ENCODE peak calls at places on chromosomes 12 and 14, in six cellular contexts. P is PC-3, R is MM.1S, A is HCT116, Y is GM23248, S is SK-N-SH. B is an unnamed sample.

GRCh38 chr12:30599631-30600030 is 96.0 kb downstream of the IPO8 start:
- DNase-seq in P (peak; percentile 22), R (no peak), A (no peak), Y (no peak), S (no peak), B (no peak)

GRCh38 chr14:106831322-106831720 is 1304.9 kb downstream of the TMEM121 start:
- DNase-seq in P (no peak), R (peak; percentile 93), A (no peak), Y (no peak), S (peak; percentile 28), B (no peak)

GRCh38 chr14:54603362-54603761 is 36.4 kb downstream of the SAMD4A start:
- DNase-seq in P (peak; percentile 86), R (no peak), A (no peak), Y (peak; percentile 79), S (no peak), B (no peak)

GRCh38 chr14:97185186-97185585 is 388.0 kb downstream of the VRK1 start:
- DNase-seq in P (peak; percentile 37), R (no peak), A (no peak), Y (no peak), S (no peak), B (peak; percentile 48)

GRCh38 chr14:23141706-23142467 is 22.8 kb upstream of the CEBPE start:
- DNase-seq in P (peak; percentile 38), R (no peak), A (no peak), Y (peak; percentile 90), S (peak; percentile 39), B (no peak)

GRCh38 chr14:43754838-43755237 is 752.2 kb downstream of the FSCB start:
- DNase-seq in P (no peak), R (no peak), A (no peak), Y (no peak), S (no peak), B (peak; percentile 34)

GRCh38 chr14:102779574-102780315 is 2.5 kb downstream of the TRAF3 start:
- DNase-seq in P (no peak), R (no peak), A (no peak), Y (no peak), S (no peak), B (no peak)

GRCh38 chr14:74251546-74252030 is 12.3 kb downstream of the VSX2 start:
- DNase-seq in P (peak; percentile 72), R (peak; percentile 62), A (peak; percentile 60), Y (peak; percentile 86), S (peak; percentile 79), B (peak; percentile 86)

GRCh38 chr12:132049442-132049841 is 94.7 kb downstream of the DDX51 start:
- DNase-seq in P (no peak), R (no peak), A (no peak), Y (no peak), S (no peak), B (no peak)

GRCh38 chr12:79997115-79997805 is 62.4 kb upstream of the PPP1R12A start:
- DNase-seq in P (no peak), R (peak; percentile 48), A (no peak), Y (peak; percentile 45), S (no peak), B (no peak)

GRCh38 chr14:35386673-35387125 is 17.9 kb downstream of the NFKBIA start:
- DNase-seq in P (no peak), R (no peak), A (no peak), Y (no peak), S (no peak), B (peak; percentile 57)

GRCh38 chr12:53485955-53486729 is 13.1 kb downstream of the MAP3K12 start:
- DNase-seq in P (no peak), R (no peak), A (no peak), Y (no peak), S (no peak), B (no peak)

GRCh38 chr14:68561531-68562007 is 231.3 kb downstream of the ZFP36L1 start:
- DNase-seq in P (no peak), R (no peak), A (no peak), Y (peak; percentile 34), S (no peak), B (no peak)

GRCh38 chr12:69897744-69898143 is 72.7 kb downstream of the MYRFL start:
- DNase-seq in P (peak; percentile 64), R (peak; percentile 71), A (no peak), Y (peak; percentile 86), S (no peak), B (no peak)

DNA sequence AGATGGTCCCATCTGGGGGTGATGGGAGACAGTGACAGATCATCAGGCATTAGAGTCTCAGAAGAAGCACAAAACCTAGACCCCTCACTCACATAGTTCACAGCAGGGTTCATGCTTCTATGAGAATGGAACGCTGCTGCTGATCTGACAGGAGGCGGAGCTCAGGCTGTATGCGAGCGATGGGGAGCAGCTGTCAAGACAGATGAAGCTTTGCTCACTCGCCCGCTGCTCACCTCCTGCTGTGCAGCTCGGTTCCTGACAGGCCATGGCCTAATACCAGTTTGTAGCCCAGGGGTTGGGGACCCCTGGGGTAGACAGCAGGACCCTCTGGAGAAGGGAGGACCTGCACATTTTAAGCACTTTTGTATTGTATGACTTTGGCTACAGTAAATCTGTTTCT is 111.2 kb downstream of the LGMN start:
- DNase-seq in P (no peak), R (no peak), A (no peak), Y (no peak), S (no peak), B (peak; percentile 81)
- TF ChIP-seq EZH2phosphoT487 in P (no peak), R (no peak), A (no peak), Y (no peak), S (no peak), B (no peak)

GRCh38 chr12:65427646-65428045 is 149.2 kb downstream of the MSRB3 start:
- DNase-seq in P (no peak), R (no peak), A (no peak), Y (no peak), S (no peak), B (no peak)

GRCh38 chr12:65434737-65435136 is 156.3 kb downstream of the MSRB3 start:
- DNase-seq in P (no peak), R (no peak), A (no peak), Y (peak; percentile 35), S (no peak), B (no peak)

GRCh38 chr12:65432606-65433005 is 154.1 kb downstream of the MSRB3 start:
- DNase-seq in P (peak; percentile 26), R (no peak), A (no peak), Y (no peak), S (no peak), B (no peak)

DNA sequence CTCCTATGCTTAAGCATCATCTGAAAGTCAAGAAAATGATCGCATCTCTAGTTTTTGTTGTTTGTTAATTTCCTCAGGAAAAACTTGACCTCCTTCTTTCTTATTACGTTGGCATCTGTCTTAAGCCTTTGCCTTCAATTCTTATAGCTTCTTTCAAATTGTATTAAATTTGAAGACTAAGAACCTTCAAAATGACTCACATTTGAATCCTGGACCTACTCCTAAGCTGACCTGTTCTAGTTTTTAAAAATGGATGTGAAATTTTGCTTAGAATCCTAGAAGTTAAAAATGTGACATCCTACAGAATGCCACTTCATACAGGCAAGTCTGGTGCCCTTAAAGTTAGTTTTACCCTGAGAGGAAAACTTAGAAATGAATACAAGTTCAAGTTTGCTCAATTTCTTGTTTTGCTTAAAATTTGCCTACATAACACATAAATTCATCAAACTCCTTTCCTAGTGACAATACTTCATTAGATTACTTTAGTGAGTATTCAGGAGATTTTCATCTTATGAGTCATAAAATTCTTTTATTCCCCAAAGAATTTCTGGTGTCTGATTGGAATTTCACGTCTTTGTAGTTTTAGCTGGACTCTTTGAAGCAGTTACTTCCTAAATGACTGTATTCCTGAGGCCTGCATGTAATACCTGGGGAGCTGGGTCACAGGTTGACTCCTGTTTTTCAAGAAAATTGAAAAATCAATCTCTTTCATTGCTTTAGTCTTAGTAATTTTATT is 152.3 kb downstream of the MSRB3 start:
- DNase-seq in P (peak; percentile 94), R (no peak), A (peak; percentile 88), Y (peak; percentile 68), S (no peak), B (no peak)
- H3K9ac ChIP-seq in P (no peak overlapping the region), R (no peak overlapping the region), A (peak overlapping the region; percentile 60), Y (no peak overlapping the region), S (peak overlapping the region; percentile 35), B (no peak overlapping the region)

DNA sequence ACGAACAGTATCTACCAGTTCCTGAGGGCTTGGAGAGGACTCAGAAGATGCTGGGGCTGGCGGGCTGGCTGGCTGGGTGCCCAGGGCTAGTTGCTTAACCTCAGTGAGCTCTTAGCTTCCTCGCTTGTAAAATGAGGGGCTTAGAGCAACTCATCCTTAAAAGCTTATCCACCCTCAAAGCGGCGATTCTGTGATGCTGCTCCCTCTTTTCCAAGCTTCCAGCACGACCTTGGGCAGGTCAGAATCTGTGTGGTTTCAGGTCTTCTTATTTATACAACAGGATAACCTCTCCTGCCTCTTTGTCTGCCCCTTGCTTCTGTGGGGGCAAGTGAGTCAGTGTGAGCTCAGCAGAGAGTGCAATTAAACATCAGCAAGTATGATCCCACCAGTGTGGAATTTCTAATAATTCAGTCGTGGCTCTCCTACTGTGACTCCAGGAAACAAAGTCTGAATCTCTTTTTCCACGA is 281.8 kb downstream of the KSR2 start:
- DNase-seq in P (peak; percentile 92), R (no peak), A (peak; percentile 76), Y (peak; percentile 91), S (peak; percentile 23), B (no peak)
- TF ChIP-seq EZH2phosphoT487 in P (no peak), R (no peak), A (no peak), Y (no peak), S (no peak), B (no peak)

GRCh38 chr14:52078093-52078492 is 9.2 kb upstream of the NID2 start:
- DNase-seq in P (peak; percentile 89), R (no peak), A (no peak), Y (peak; percentile 71), S (no peak), B (no peak)
- H3K9ac ChIP-seq in P (peak overlapping the region; percentile 80), R (no peak overlapping the region), A (no peak overlapping the region), Y (peak overlapping the region; percentile 47), S (no peak overlapping the region), B (no peak overlapping the region)

GRCh38 chr12:130972589-130972950 is 18.9 kb downstream of the ADGRD1 start:
- DNase-seq in P (no peak), R (no peak), A (no peak), Y (no peak), S (no peak), B (no peak)

GRCh38 chr12:130970165-130970907 is 16.6 kb downstream of the ADGRD1 start:
- DNase-seq in P (no peak), R (no peak), A (no peak), Y (no peak), S (no peak), B (no peak)

GRCh38 chr12:130973109-130973508 is 19.4 kb downstream of the ADGRD1 start:
- DNase-seq in P (no peak), R (no peak), A (no peak), Y (no peak), S (no peak), B (no peak)

GRCh38 chr12:130970908-130971233 is 17.2 kb downstream of the ADGRD1 start:
- DNase-seq in P (no peak), R (no peak), A (no peak), Y (no peak), S (no peak), B (no peak)

GRCh38 chr12:130971871-130972588 is 18.3 kb downstream of the ADGRD1 start:
- DNase-seq in P (no peak), R (no peak), A (no peak), Y (no peak), S (no peak), B (no peak)
- TF ChIP-seq EZH2phosphoT487 in P (no peak), R (no peak), A (no peak), Y (no peak), S (no peak), B (no peak)